ENCODE peak calls at places on chromosomes 16 and 17, in ten cellular contexts. Z is body of pancreas, O is heart left ventricle, J is H1, Y is transverse colon, S is A549, F is Peyer's patch, K is GM12878, L is esophagus muscularis mucosa, C is stomach. D is an unnamed sample. For H3K9me3, the result is how much of the 10 kb centered on the place peaks cover.

GRCh38 chr16:88941051-88941932 is 35.7 kb downstream of the CBFA2T3 start:
- DNase-seq in C (peak), K (no peak), F (peak), S (no peak), L (no peak), O (peak), J (no peak), Y (peak), Z (peak), D (no peak)

GRCh38 chr17:28457890-28458289 is 15.6 kb upstream of the SLC13A2 start:
- DNase-seq in K (no peak), J (no peak), L (no peak), Y (no peak), F (no peak), O (no peak), Z (no peak), S (no peak), C (no peak), D (no peak)

GRCh38 chr16:64705443-64705842 is 416.4 kb downstream of the CDH11 start:
- DNase-seq in F (no peak), L (no peak), S (no peak), Y (no peak), O (no peak), Z (no peak), C (no peak), J (no peak), K (no peak), D (no peak)

GRCh38 chr17:38969281-38969680 is 2.1 kb upstream of the FBXO47 start:
- DNase-seq in K (no peak), L (no peak), J (no peak), F (no peak), Y (no peak), O (no peak), C (no peak), Z (no peak), S (no peak), D (no peak)

GRCh38 chr16:56013962-56014552 is 138.9 kb upstream of the CES5A start:
- DNase-seq in L (no peak), J (peak), Y (peak), S (no peak), Z (peak), F (no peak), C (no peak), O (peak), K (no peak), D (no peak)

GRCh38 chr17:45409659-45410076 is 23.0 kb downstream of the ARHGAP27 start:
- DNase-seq in Z (no peak), J (no peak), K (no peak), L (no peak), S (no peak), O (no peak), Y (no peak), F (no peak), C (no peak), D (no peak)

GRCh38 chr16:87960851-87961250 is 9.6 kb downstream of the BANP start:
- DNase-seq in K (no peak), C (no peak), F (no peak), O (no peak), Y (no peak), Z (no peak), S (no peak), L (no peak), J (no peak), D (no peak)

GRCh38 chr17:8122923-8123694 is 797 bp downstream of the HES7 start:
- DNase-seq in C (no peak), Y (no peak), J (no peak), K (no peak), L (no peak), Z (no peak), O (no peak), S (peak), F (no peak), D (no peak)

GRCh38 chr17:2709173-2709661 is 2.3 kb downstream of the CLUH start:
- DNase-seq in L (no peak), S (no peak), J (no peak), O (no peak), C (peak), K (peak), Z (peak), Y (peak), F (peak), D (no peak)

GRCh38 chr17:77420804-77421634 is 280.2 kb downstream of the SEC14L1 start:
- DNase-seq in Z (peak), J (no peak), F (peak), C (no peak), K (no peak), S (peak), L (no peak), Y (peak), O (peak), D (no peak)

GRCh38 chr16:11142951-11143740 is 112.9 kb downstream of the SOCS1 start:
- DNase-seq in J (no peak), O (no peak), Y (no peak), C (no peak), K (no peak), S (no peak), L (no peak), F (no peak), Z (no peak), D (no peak)

GRCh38 chr17:43753488-43754129 is 5.0 kb downstream of the SOST start:
- DNase-seq in S (no peak), Y (no peak), C (no peak), F (no peak), Z (no peak), O (no peak), J (no peak), L (no peak), K (peak), D (no peak)

GRCh38 chr17:18184143-18185007 is 747 bp downstream of the ALKBH5 start:
- DNase-seq in Z (peak), K (no peak), Y (peak), F (peak), J (no peak), C (peak), O (peak), L (no peak), S (no peak), D (no peak)

GRCh38 chr17:71440513-71440912 is 680.3 kb upstream of the SOX9 start:
- DNase-seq in C (no peak), F (no peak), Y (no peak), S (no peak), J (no peak), L (no peak), K (no peak), O (no peak), Z (no peak), D (no peak)

GRCh38 chr17:63446981-63447687 is 1.0 kb upstream of the CYB561 start:
- DNase-seq in Y (peak), L (no peak), Z (peak), J (no peak), F (peak), O (no peak), S (no peak), C (peak), K (no peak), D (no peak)

GRCh38 chr16:47059991-47060390 is 83.8 kb downstream of the NETO2 start:
- DNase-seq in Y (no peak), K (no peak), Z (no peak), L (no peak), S (no peak), C (no peak), O (no peak), F (no peak), J (no peak), D (no peak)

GRCh38 chr16:19001788-19002187 is 18.1 kb downstream of the TMC7 start:
- DNase-seq in S (no peak), O (no peak), L (no peak), Y (no peak), Z (peak), J (no peak), C (no peak), F (no peak), K (no peak), D (no peak)

GRCh38 chr16:31528726-31529397 is 1.2 kb downstream of the AHSP start:
- DNase-seq in S (no peak), Z (peak), K (no peak), O (no peak), J (no peak), F (no peak), L (no peak), Y (no peak), C (no peak), D (no peak)

GRCh38 chr17:79758260-79758659 is 19.7 kb upstream of the CBX2 start:
- DNase-seq in O (no peak), C (no peak), Y (no peak), S (no peak), Z (no peak), L (no peak), K (no peak), F (no peak), J (no peak), D (no peak)

GRCh38 chr17:49908782-49909714 is 59.9 kb upstream of the DLX4 start:
- DNase-seq in L (no peak), J (no peak), K (no peak), Z (no peak), C (no peak), F (no peak), Y (no peak), O (no peak), S (no peak), D (no peak)

GRCh38 chr17:19382581-19383444 is 4.2 kb downstream of the MFAP4 start:
- DNase-seq in S (no peak), Z (no peak), Y (no peak), L (no peak), C (no peak), J (no peak), F (no peak), K (no peak), O (no peak), D (no peak)

GRCh38 chr17:64147110-64148016 is 17.4 kb upstream of the ERN1 start:
- DNase-seq in F (no peak), S (peak), C (no peak), K (no peak), L (no peak), J (no peak), Y (no peak), Z (peak), O (no peak), D (no peak)

DNA sequence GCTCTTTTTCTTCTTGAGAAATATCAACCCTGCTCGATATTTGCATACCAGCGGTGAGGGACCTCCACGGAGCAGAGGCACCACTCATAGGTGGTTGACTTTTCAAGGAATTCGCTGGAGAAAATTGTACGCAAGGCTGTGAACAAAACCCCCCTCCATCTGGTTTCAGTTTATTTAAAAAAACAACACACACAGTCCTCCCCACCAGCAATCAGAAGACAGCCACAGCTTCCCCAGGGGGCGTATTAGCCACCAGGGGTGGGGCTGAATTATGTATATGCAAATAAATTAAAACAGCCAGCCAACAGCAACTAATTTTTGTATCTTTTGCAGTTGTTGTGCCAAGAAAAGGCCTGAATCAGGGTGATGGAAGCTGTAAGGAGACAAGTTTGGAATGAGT is 5.9 kb upstream of the HSD11B2 start:
- DNase-seq in L (no peak), Z (no peak), J (no peak), O (no peak), S (no peak), Y (no peak), K (no peak), F (no peak), C (no peak), D (no peak)
- H3K4me3 ChIP-seq in L (no peak), Z (no peak), J (peak), O (no peak), S (no peak), Y (no peak), K (no peak), F (no peak), C (no peak), D (no peak)

GRCh38 chr17:58082341-58082869 is 814 bp upstream of the DYNLL2 start:
- DNase-seq in K (no peak), Z (no peak), Y (no peak), O (no peak), S (no peak), L (peak), J (no peak), F (no peak), C (no peak), D (no peak)
- TF ChIP-seq POLR2A in K (no peak), Z (no peak), Y (no peak), O (no peak), S (no peak), L (no peak), J (no peak), F (no peak), C (no peak), D (no peak)

GRCh38 chr17:52965856-52966255 is 807.3 kb upstream of the CA10 start:
- DNase-seq in Y (no peak), L (no peak), J (no peak), S (no peak), K (no peak), F (no peak), O (no peak), C (no peak), Z (no peak), D (no peak)
- H3K9me3 ChIP-seq in Y (under half), L (under half), J (under half), S (under half), K (under half), F (under half), O (under half), C (under half), Z (under half), D (under half)

GRCh38 chr17:1029912-1030656 is 33.2 kb downstream of the TIMM22 start:
- DNase-seq in O (no peak), F (no peak), L (no peak), S (no peak), Z (no peak), J (no peak), K (no peak), C (no peak), Y (no peak), D (no peak)
- H3K4me3 ChIP-seq in O (peak), F (peak), L (peak), S (no peak), Z (no peak), J (no peak), K (no peak), C (peak), Y (peak), D (no peak)

GRCh38 chr16:70457446-70457845 is 3.1 kb downstream of the FCSK start:
- DNase-seq in L (no peak), F (no peak), C (no peak), O (no peak), S (no peak), K (no peak), J (no peak), Y (no peak), Z (no peak), D (no peak)

GRCh38 chr16:70455910-70456309 is 1.5 kb downstream of the FCSK start:
- DNase-seq in C (no peak), L (no peak), F (no peak), Y (no peak), J (no peak), K (no peak), Z (no peak), O (no peak), S (no peak), D (no peak)

GRCh38 chr16:70453891-70454220 is 539 bp upstream of the FCSK start:
- DNase-seq in L (no peak), Y (no peak), S (peak), K (no peak), J (no peak), C (no peak), Z (no peak), F (no peak), O (no peak), D (no peak)

GRCh38 chr16:70453117-70453890 is 1.1 kb upstream of the FCSK start:
- DNase-seq in S (no peak), J (no peak), Z (no peak), O (no peak), C (no peak), K (no peak), Y (no peak), F (no peak), L (no peak), D (no peak)

DNA sequence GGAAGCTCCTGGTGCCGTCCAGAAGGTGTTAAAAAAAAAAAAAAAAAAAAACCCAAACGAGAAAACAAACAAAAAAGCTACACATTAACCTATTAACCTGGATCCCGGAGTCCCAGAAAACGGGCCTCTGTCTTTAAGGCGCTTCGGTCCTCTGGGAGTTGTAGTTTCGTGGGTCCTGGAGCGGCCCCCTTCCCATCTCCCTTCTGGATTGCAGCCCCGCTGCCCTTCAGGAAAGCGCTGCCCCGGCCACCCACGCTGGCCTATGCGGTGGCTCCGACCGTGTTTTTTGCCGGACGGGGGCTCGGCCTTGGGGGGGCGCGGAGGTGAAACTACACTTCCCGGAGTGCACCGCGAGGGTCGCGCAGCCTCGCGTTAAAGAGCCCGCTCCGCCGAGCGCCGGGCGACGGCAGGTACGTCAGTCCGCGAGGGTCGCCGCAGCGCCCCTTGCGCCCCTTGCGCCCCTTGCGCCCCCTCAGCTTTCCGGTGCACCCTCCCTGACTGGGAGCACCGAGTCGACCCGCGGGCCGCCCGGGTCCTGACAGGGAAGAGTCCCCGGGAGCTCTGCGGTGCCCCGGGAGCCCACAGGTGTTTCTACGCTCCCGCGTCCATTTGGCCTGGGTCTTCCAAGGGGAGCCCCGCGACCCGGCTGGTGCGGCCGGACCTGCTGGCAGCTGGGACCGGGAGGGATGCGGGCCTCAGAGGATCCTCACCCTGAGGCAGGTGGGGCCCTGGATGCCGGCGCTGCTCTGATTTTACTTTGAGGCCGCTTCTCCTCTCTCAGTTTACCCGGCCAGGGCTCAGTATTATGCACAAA is at the start of gene FCSK:
- DNase-seq in F (peak), S (peak), K (no peak), L (no peak), J (no peak), O (peak), Y (peak), Z (peak), C (peak), D (no peak)
- TF ChIP-seq POLR2A in F (no peak), S (peak), K (peak), L (no peak), J (no peak), O (no peak), Y (peak), Z (peak), C (no peak), D (no peak)

GRCh38 chr16:35562471-35562870 is 2103.1 kb downstream of the TP53TG3F start:
- DNase-seq in S (no peak), J (no peak), F (no peak), L (no peak), O (no peak), C (no peak), Y (no peak), K (no peak), Z (no peak), D (no peak)

GRCh38 chr16:35559911-35560636 is 2100.7 kb downstream of the TP53TG3F start:
- DNase-seq in Z (no peak), L (no peak), S (no peak), C (no peak), J (no peak), O (no peak), Y (no peak), K (no peak), F (no peak), D (no peak)

GRCh38 chr16:35560637-35560984 is 2101.2 kb downstream of the TP53TG3F start:
- DNase-seq in S (no peak), Z (no peak), Y (no peak), C (no peak), L (no peak), O (no peak), K (no peak), J (no peak), F (no peak), D (no peak)

GRCh38 chr16:35561346-35561745 is 2101.9 kb downstream of the TP53TG3F start:
- DNase-seq in L (peak), C (no peak), Y (no peak), S (no peak), Z (no peak), O (no peak), J (no peak), F (no peak), K (no peak), D (no peak)

DNA sequence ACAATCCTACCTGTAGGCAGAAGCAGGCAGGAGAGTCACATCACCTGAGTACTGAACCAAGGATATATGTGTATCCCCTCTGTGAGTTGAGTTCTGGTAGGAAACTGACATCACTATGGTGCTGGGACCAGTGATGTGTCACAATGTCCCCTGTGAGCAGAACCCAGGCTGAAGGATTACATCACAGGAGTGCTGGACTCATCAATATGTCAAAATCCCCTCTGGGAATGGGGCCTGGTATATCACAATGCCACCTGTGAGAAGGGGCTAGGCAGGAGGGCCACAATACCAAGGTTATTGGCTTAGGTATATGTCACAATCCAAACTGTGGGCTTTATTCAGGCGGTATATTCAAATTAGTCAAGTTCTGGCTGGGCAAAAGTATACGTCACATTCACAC is 2098.3 kb downstream of the TP53TG3F start:
- DNase-seq in Z (no peak), F (no peak), J (no peak), O (no peak), L (peak), Y (no peak), S (no peak), C (no peak), K (no peak), D (no peak)
- H3K9me3 ChIP-seq in Z (under half), F (under half), J (half or more), O (under half), L (under half), Y (under half), S (under half), C (under half), K (under half), D (under half)

DNA sequence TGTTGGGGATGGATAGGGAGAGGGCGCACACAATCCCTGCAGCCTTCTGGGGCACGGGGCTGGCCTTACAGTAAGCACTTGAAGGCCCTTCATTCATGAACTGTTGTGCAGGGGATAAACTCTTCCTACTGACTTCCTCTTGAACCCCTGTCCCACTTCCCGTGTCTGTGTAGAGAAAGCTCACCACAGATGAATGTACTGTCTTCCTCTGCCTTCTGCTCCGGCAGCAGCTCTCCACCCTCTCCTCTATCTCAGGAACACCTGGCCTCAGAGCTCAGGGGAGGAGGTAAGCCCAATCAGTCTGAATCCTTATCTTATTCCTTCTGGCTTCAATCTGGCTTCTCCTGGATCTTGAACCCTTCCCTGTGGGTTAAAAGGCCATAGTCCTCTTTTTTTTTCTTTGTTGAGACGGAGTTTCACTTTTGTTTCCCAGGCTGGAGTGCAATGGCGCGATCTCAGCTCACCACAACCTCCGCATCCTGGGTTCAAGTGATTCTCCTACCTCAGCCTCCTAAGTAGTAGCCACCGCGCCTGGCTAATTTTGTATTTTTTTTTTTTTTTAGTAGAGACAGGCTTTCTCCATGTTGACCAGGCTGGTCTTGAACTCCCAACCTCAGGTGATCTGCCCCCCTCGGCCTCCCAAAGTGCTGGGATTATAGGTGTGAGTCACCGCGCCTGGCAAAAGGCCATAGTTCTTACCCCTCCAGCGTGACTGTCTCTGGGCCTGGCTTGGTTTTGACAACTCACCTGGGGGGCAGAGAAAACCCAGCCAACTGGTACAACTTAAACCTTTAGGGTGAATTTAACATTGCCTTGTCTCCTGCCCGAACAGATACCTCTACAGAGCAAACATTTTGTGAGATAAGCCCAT is 7.2 kb upstream of the SLC52A1 start:
- DNase-seq in J (no peak), C (no peak), Z (no peak), Y (no peak), K (no peak), F (no peak), S (no peak), O (no peak), L (no peak), D (no peak)
- H3K4me3 ChIP-seq in J (no peak), C (no peak), Z (no peak), Y (peak), K (no peak), F (peak), S (no peak), O (no peak), L (no peak), D (no peak)

D was measured in esophagus squamous epithelium.